ENCODE peak calls at places on chromosomes 7 and 10, in eight cellular contexts. H is GM12864, S is brain microvascular endothelial cell, C is cardiac fibroblast, U is fibroblast of lung, D is spleen, N is NB4, J is psoas muscle. V is an unnamed sample.
A peak's percentile ranks its signal among the peaks of the same experiment; 100 is the strongest.

GRCh38 chr7:54546081-54546985 is 4.2 kb downstream of the VSTM2A start:
- DNase-seq in H (no peak), U (no peak), C (no peak), S (no peak), D (peak; percentile 47), J (no peak), N (no peak), V (peak; percentile 54)

GRCh38 chr7:18580945-18581344 is 85.4 kb downstream of the HDAC9 start:
- DNase-seq in N (no peak), D (no peak), J (no peak), U (no peak), H (no peak), C (no peak), S (no peak), V (no peak)

GRCh38 chr7:151539055-151539714 is 19.5 kb upstream of the RHEB start:
- DNase-seq in U (peak; percentile 48), D (no peak), N (no peak), S (peak; percentile 28), J (no peak), H (no peak), C (no peak), V (peak; percentile 53)

GRCh38 chr10:31760674-31761081 is 168.0 kb downstream of the ARHGAP12 start:
- DNase-seq in N (no peak), S (no peak), H (no peak), U (peak; percentile 56), D (no peak), C (no peak), J (no peak), V (no peak)

GRCh38 chr7:133883591-133883990 is 243.5 kb upstream of the LRGUK start:
- DNase-seq in H (no peak), S (no peak), J (no peak), C (no peak), U (no peak), D (no peak), N (no peak), V (no peak)

GRCh38 chr7:74061840-74062539 is 21.6 kb upstream of the LIMK1 start:
- DNase-seq in H (peak; percentile 33), N (peak; percentile 92), D (peak; percentile 89), U (peak; percentile 96), J (peak; percentile 84), C (peak; percentile 95), S (peak; percentile 93), V (no peak)

GRCh38 chr7:109527833-109528232 is 958.2 kb downstream of the DNAJB9 start:
- DNase-seq in J (no peak), U (no peak), S (no peak), D (no peak), N (no peak), C (no peak), H (no peak), V (no peak)

GRCh38 chr10:3761111-3761686 is 23.8 kb downstream of the KLF6 start:
- DNase-seq in S (no peak), U (no peak), C (no peak), N (no peak), J (no peak), D (no peak), H (peak; percentile 82), V (no peak)

GRCh38 chr7:33748793-33749192 is 156.5 kb upstream of the BMPER start:
- DNase-seq in D (no peak), H (no peak), S (no peak), N (no peak), U (peak; percentile 49), J (no peak), C (peak; percentile 33), V (no peak)

GRCh38 chr10:23694921-23695824 is 256.3 kb downstream of the OTUD1 start:
- DNase-seq in J (no peak), C (no peak), N (no peak), S (no peak), H (no peak), D (no peak), U (no peak), V (no peak)
- TF ChIP-seq CTCF in J (no peak), C (no peak), N (no peak), S (no peak), H (no peak), D (peak; percentile 29), U (no peak), V (no peak)

GRCh38 chr7:100397336-100398081 is 24.2 kb downstream of the PILRA start:
- DNase-seq in S (no peak), U (no peak), N (peak; percentile 81), J (no peak), C (no peak), H (no peak), D (peak; percentile 79), V (no peak)
- TF ChIP-seq CTCF in S (peak; percentile 15), U (no peak), N (peak; percentile 1), J (no peak), C (no peak), H (peak; percentile 12), D (no peak), V (no peak)

GRCh38 chr10:86130737-86131475 is 235.7 kb downstream of the GRID1 start:
- DNase-seq in S (no peak), D (no peak), U (no peak), J (no peak), C (no peak), N (no peak), H (no peak), V (no peak)
- TF ChIP-seq CTCF in S (no peak), D (no peak), U (no peak), J (no peak), C (no peak), N (no peak), H (no peak), V (no peak)

DNA sequence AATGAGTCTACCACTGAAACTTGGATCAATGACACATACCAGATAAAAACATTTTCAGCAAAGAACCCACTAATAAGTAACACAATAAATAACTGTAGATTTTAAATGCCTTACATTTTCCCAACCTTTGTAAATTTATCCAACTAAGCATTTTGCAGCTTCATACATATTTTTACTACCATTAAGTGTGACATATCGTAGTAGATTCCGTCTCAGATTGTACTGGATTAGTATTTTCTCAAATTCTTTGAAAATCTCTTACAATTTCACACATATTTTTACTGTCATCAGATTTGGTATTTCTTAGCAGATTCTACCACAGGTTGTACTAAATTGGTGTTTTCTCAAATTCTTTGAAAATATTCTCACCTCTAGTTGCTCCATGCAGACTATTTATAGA is 26.0 kb downstream of the CCDC71L start:
- DNase-seq in N (no peak), J (no peak), D (no peak), C (no peak), U (no peak), H (no peak), S (no peak), V (no peak)
- TF ChIP-seq CTCF in N (no peak), J (no peak), D (no peak), C (no peak), U (no peak), H (no peak), S (no peak), V (no peak)